ENCODE peak calls at places on chromosomes 3 and 15, in eight cellular contexts. One of them, this sample, is unnamed. For H3K9me3, the result is how much of the 10 kb centered on the place peaks cover.

GRCh38 chr3:2543247-2543646 is 444.6 kb downstream of the CNTN4 start:
- DNase-seq in adrenal gland: no peak
- DNase-seq in keratinocyte: no peak
- DNase-seq in pancreas: no peak
- DNase-seq in ascending aorta: no peak
- DNase-seq in uterus: no peak
- DNase-seq in esophagus squamous epithelium: no peak
- DNase-seq in IMR-90: no peak
- DNase-seq in this sample: peak

GRCh38 chr15:80031841-80032240 is 27.6 kb upstream of the ZFAND6 start:
- DNase-seq in adrenal gland: no peak
- DNase-seq in keratinocyte: no peak
- DNase-seq in pancreas: no peak
- DNase-seq in ascending aorta: no peak
- DNase-seq in uterus: no peak
- DNase-seq in esophagus squamous epithelium: no peak
- DNase-seq in IMR-90: no peak
- DNase-seq in this sample: no peak

GRCh38 chr3:136787226-136787793 is 31.6 kb upstream of the SLC35G2 start:
- DNase-seq in adrenal gland: no peak
- DNase-seq in keratinocyte: no peak
- DNase-seq in pancreas: peak
- DNase-seq in ascending aorta: peak
- DNase-seq in uterus: no peak
- DNase-seq in esophagus squamous epithelium: no peak
- DNase-seq in IMR-90: peak
- DNase-seq in this sample: peak

GRCh38 chr15:69193948-69194827 is 33.8 kb downstream of the GLCE start:
- DNase-seq in adrenal gland: no peak
- DNase-seq in keratinocyte: no peak
- DNase-seq in pancreas: no peak
- DNase-seq in ascending aorta: no peak
- DNase-seq in uterus: no peak
- DNase-seq in esophagus squamous epithelium: no peak
- DNase-seq in IMR-90: peak
- DNase-seq in this sample: no peak

GRCh38 chr3:163929253-163929652 is 1149.0 kb downstream of the SI start:
- DNase-seq in adrenal gland: no peak
- DNase-seq in keratinocyte: no peak
- DNase-seq in pancreas: no peak
- DNase-seq in ascending aorta: no peak
- DNase-seq in uterus: no peak
- DNase-seq in esophagus squamous epithelium: no peak
- DNase-seq in IMR-90: no peak
- DNase-seq in this sample: no peak

GRCh38 chr3:31895471-31895870 is 85.6 kb downstream of the OSBPL10 start:
- DNase-seq in adrenal gland: no peak
- DNase-seq in keratinocyte: no peak
- DNase-seq in pancreas: no peak
- DNase-seq in ascending aorta: no peak
- DNase-seq in uterus: no peak
- DNase-seq in esophagus squamous epithelium: no peak
- DNase-seq in IMR-90: peak
- DNase-seq in this sample: no peak

GRCh38 chr3:100042144-100042543 is 72.2 kb downstream of the FILIP1L start:
- DNase-seq in adrenal gland: peak
- DNase-seq in keratinocyte: no peak
- DNase-seq in pancreas: no peak
- DNase-seq in ascending aorta: no peak
- DNase-seq in uterus: no peak
- DNase-seq in esophagus squamous epithelium: no peak
- DNase-seq in IMR-90: peak
- DNase-seq in this sample: no peak

GRCh38 chr15:31226011-31226410 is 100.6 kb upstream of the KLF13 start:
- DNase-seq in adrenal gland: no peak
- DNase-seq in keratinocyte: no peak
- DNase-seq in pancreas: no peak
- DNase-seq in ascending aorta: no peak
- DNase-seq in uterus: no peak
- DNase-seq in esophagus squamous epithelium: no peak
- DNase-seq in IMR-90: no peak
- DNase-seq in this sample: no peak

GRCh38 chr15:48411971-48412591 is 80.9 kb downstream of the DUT start:
- DNase-seq in adrenal gland: no peak
- DNase-seq in keratinocyte: no peak
- DNase-seq in pancreas: no peak
- DNase-seq in ascending aorta: no peak
- DNase-seq in uterus: no peak
- DNase-seq in esophagus squamous epithelium: no peak
- DNase-seq in IMR-90: no peak
- DNase-seq in this sample: no peak

GRCh38 chr3:184601576-184602405 is 40.2 kb downstream of the EPHB3 start:
- DNase-seq in adrenal gland: no peak
- DNase-seq in keratinocyte: no peak
- DNase-seq in pancreas: no peak
- DNase-seq in ascending aorta: no peak
- DNase-seq in uterus: no peak
- DNase-seq in esophagus squamous epithelium: no peak
- DNase-seq in IMR-90: no peak
- DNase-seq in this sample: no peak

GRCh38 chr3:141643391-141643790 is 94.7 kb upstream of the RNF7 start:
- DNase-seq in adrenal gland: no peak
- DNase-seq in keratinocyte: no peak
- DNase-seq in pancreas: no peak
- DNase-seq in ascending aorta: no peak
- DNase-seq in uterus: no peak
- DNase-seq in esophagus squamous epithelium: no peak
- DNase-seq in IMR-90: peak
- DNase-seq in this sample: no peak

GRCh38 chr3:119184808-119185690 is 11.7 kb downstream of the UPK1B start:
- DNase-seq in adrenal gland: no peak
- DNase-seq in keratinocyte: no peak
- DNase-seq in pancreas: no peak
- DNase-seq in ascending aorta: no peak
- DNase-seq in uterus: no peak
- DNase-seq in esophagus squamous epithelium: no peak
- DNase-seq in IMR-90: peak
- DNase-seq in this sample: no peak

GRCh38 chr15:98231696-98232440 is 271.4 kb downstream of the ARRDC4 start:
- DNase-seq in adrenal gland: no peak
- DNase-seq in keratinocyte: no peak
- DNase-seq in pancreas: no peak
- DNase-seq in ascending aorta: no peak
- DNase-seq in uterus: no peak
- DNase-seq in esophagus squamous epithelium: no peak
- DNase-seq in IMR-90: no peak
- DNase-seq in this sample: no peak

GRCh38 chr3:178849220-178849910 is 222.2 kb downstream of the ZMAT3 start:
- DNase-seq in adrenal gland: no peak
- DNase-seq in keratinocyte: no peak
- DNase-seq in pancreas: no peak
- DNase-seq in ascending aorta: no peak
- DNase-seq in uterus: no peak
- DNase-seq in esophagus squamous epithelium: no peak
- DNase-seq in IMR-90: no peak
- DNase-seq in this sample: no peak

GRCh38 chr3:172869356-172869755 is 118.8 kb downstream of the ECT2 start:
- DNase-seq in adrenal gland: no peak
- DNase-seq in keratinocyte: no peak
- DNase-seq in pancreas: no peak
- DNase-seq in ascending aorta: no peak
- DNase-seq in uterus: no peak
- DNase-seq in esophagus squamous epithelium: no peak
- DNase-seq in IMR-90: no peak
- DNase-seq in this sample: no peak

GRCh38 chr15:63015618-63016017 is 26.9 kb upstream of the TPM1 start:
- DNase-seq in adrenal gland: peak
- DNase-seq in keratinocyte: no peak
- DNase-seq in pancreas: peak
- DNase-seq in ascending aorta: peak
- DNase-seq in uterus: no peak
- DNase-seq in esophagus squamous epithelium: no peak
- DNase-seq in IMR-90: peak
- DNase-seq in this sample: no peak

GRCh38 chr3:193974147-193974546 is 161.8 kb upstream of the HES1 start:
- DNase-seq in adrenal gland: no peak
- DNase-seq in keratinocyte: no peak
- DNase-seq in pancreas: no peak
- DNase-seq in ascending aorta: no peak
- DNase-seq in uterus: no peak
- DNase-seq in esophagus squamous epithelium: no peak
- DNase-seq in IMR-90: peak
- DNase-seq in this sample: no peak

GRCh38 chr3:105606052-105606451 is 239.3 kb downstream of the ALCAM start:
- DNase-seq in adrenal gland: no peak
- DNase-seq in keratinocyte: no peak
- DNase-seq in pancreas: no peak
- DNase-seq in ascending aorta: no peak
- DNase-seq in uterus: no peak
- DNase-seq in esophagus squamous epithelium: no peak
- DNase-seq in IMR-90: peak
- DNase-seq in this sample: no peak

GRCh38 chr3:120742198-120743080 is at the start of the genes GTF2E1 and RABL3:
- DNase-seq in adrenal gland: peak
- DNase-seq in keratinocyte: peak
- DNase-seq in pancreas: peak
- DNase-seq in ascending aorta: peak
- DNase-seq in uterus: peak
- DNase-seq in esophagus squamous epithelium: peak
- DNase-seq in IMR-90: peak
- DNase-seq in this sample: peak

GRCh38 chr3:120743081-120743365 is 479 bp downstream of the GTF2E1 start:
- DNase-seq in adrenal gland: no peak
- DNase-seq in keratinocyte: no peak
- DNase-seq in pancreas: no peak
- DNase-seq in ascending aorta: no peak
- DNase-seq in uterus: no peak
- DNase-seq in esophagus squamous epithelium: no peak
- DNase-seq in IMR-90: peak
- DNase-seq in this sample: no peak

GRCh38 chr3:120745466-120745865 is 2.9 kb downstream of the GTF2E1 start:
- DNase-seq in adrenal gland: no peak
- DNase-seq in keratinocyte: no peak
- DNase-seq in pancreas: no peak
- DNase-seq in ascending aorta: no peak
- DNase-seq in uterus: no peak
- DNase-seq in esophagus squamous epithelium: no peak
- DNase-seq in IMR-90: no peak
- DNase-seq in this sample: no peak

GRCh38 chr3:120741837-120742197 is 499 bp downstream of the RABL3 start:
- DNase-seq in adrenal gland: no peak
- DNase-seq in keratinocyte: no peak
- DNase-seq in pancreas: no peak
- DNase-seq in ascending aorta: no peak
- DNase-seq in uterus: no peak
- DNase-seq in esophagus squamous epithelium: no peak
- DNase-seq in IMR-90: peak
- DNase-seq in this sample: no peak

GRCh38 chr3:120743556-120744195 is 1.1 kb downstream of the GTF2E1 start:
- DNase-seq in adrenal gland: no peak
- DNase-seq in keratinocyte: no peak
- DNase-seq in pancreas: no peak
- DNase-seq in ascending aorta: no peak
- DNase-seq in uterus: no peak
- DNase-seq in esophagus squamous epithelium: no peak
- DNase-seq in IMR-90: peak
- DNase-seq in this sample: no peak
- TF ChIP-seq CTCF in adrenal gland: no peak
- TF ChIP-seq CTCF in keratinocyte: no peak
- TF ChIP-seq CTCF in pancreas: no peak
- TF ChIP-seq CTCF in ascending aorta: no peak
- TF ChIP-seq CTCF in uterus: no peak
- TF ChIP-seq CTCF in esophagus squamous epithelium: no peak
- TF ChIP-seq CTCF in IMR-90: no peak
- TF ChIP-seq CTCF in this sample: no peak

GRCh38 chr15:24961967-24962366 is 7.2 kb downstream of the SNRPN start:
- DNase-seq in adrenal gland: no peak
- DNase-seq in keratinocyte: no peak
- DNase-seq in pancreas: no peak
- DNase-seq in ascending aorta: no peak
- DNase-seq in uterus: no peak
- DNase-seq in esophagus squamous epithelium: no peak
- DNase-seq in IMR-90: no peak
- DNase-seq in this sample: no peak
- H3K9me3 ChIP-seq in adrenal gland: under half
- H3K9me3 ChIP-seq in keratinocyte: under half
- H3K9me3 ChIP-seq in pancreas: under half
- H3K9me3 ChIP-seq in ascending aorta: under half
- H3K9me3 ChIP-seq in uterus: under half
- H3K9me3 ChIP-seq in esophagus squamous epithelium: under half
- H3K9me3 ChIP-seq in IMR-90: under half
- H3K9me3 ChIP-seq in this sample: under half

DNA sequence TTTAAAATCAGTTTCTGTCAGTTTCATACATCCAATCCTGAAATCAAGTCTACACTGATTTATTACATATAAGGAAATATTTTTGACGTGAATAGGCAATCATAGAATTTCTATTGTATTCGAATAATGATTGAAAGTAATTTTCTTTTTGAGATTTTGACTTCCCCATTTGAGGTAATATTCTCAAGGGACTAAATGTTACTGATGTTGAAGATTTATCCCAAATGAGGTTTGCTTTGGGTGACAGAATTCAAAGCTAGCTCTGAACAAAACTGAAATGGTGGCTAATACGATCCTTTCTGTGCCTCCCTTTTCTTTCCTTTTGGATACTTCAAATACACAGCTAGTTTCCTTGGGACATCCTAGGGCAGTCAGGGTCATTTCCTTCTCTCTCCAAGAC is 12.9 kb upstream of the CNBP start:
- DNase-seq in adrenal gland: no peak
- DNase-seq in keratinocyte: no peak
- DNase-seq in pancreas: no peak
- DNase-seq in ascending aorta: no peak
- DNase-seq in uterus: no peak
- DNase-seq in esophagus squamous epithelium: no peak
- DNase-seq in IMR-90: no peak
- DNase-seq in this sample: no peak
- H3K27ac ChIP-seq in adrenal gland: peak
- H3K27ac ChIP-seq in keratinocyte: no peak
- H3K27ac ChIP-seq in pancreas: no peak
- H3K27ac ChIP-seq in ascending aorta: peak
- H3K27ac ChIP-seq in uterus: peak
- H3K27ac ChIP-seq in esophagus squamous epithelium: peak
- H3K27ac ChIP-seq in IMR-90: peak
- H3K27ac ChIP-seq in this sample: no peak

GRCh38 chr3:13927295-13927694 is 47.4 kb upstream of the WNT7A start:
- DNase-seq in adrenal gland: no peak
- DNase-seq in keratinocyte: no peak
- DNase-seq in pancreas: no peak
- DNase-seq in ascending aorta: no peak
- DNase-seq in uterus: no peak
- DNase-seq in esophagus squamous epithelium: no peak
- DNase-seq in IMR-90: peak
- DNase-seq in this sample: no peak
- TF ChIP-seq CTCF in adrenal gland: no peak
- TF ChIP-seq CTCF in keratinocyte: no peak
- TF ChIP-seq CTCF in pancreas: no peak
- TF ChIP-seq CTCF in ascending aorta: no peak
- TF ChIP-seq CTCF in uterus: no peak
- TF ChIP-seq CTCF in esophagus squamous epithelium: no peak
- TF ChIP-seq CTCF in IMR-90: no peak
- TF ChIP-seq CTCF in this sample: no peak